ENCODE peak calls at places on chromosomes 2 and 18, in six cellular contexts. One of them, this sample, is unnamed. For H3K9me3, the result is how much of the 10 kb centered on the place peaks cover.

GRCh38 chr2:9179572-9180201 is 26.9 kb upstream of the ASAP2 start:
- DNase-seq in H1: no peak
- DNase-seq in PC-9: peak
- DNase-seq in endodermal cell: no peak
- DNase-seq in CD4-positive, alpha-beta T cell: no peak
- DNase-seq in stomach: peak
- DNase-seq in this sample: no peak

GRCh38 chr2:52995439-52995838 is 772.2 kb upstream of the CHAC2 start:
- DNase-seq in H1: no peak
- DNase-seq in PC-9: no peak
- DNase-seq in endodermal cell: no peak
- DNase-seq in CD4-positive, alpha-beta T cell: no peak
- DNase-seq in stomach: no peak
- DNase-seq in this sample: no peak

GRCh38 chr18:69216390-69216789 is 184.3 kb upstream of the DOK6 start:
- DNase-seq in H1: no peak
- DNase-seq in PC-9: no peak
- DNase-seq in endodermal cell: no peak
- DNase-seq in CD4-positive, alpha-beta T cell: no peak
- DNase-seq in stomach: no peak
- DNase-seq in this sample: no peak

GRCh38 chr2:147711031-147711430 is 133.8 kb upstream of the ACVR2A start:
- DNase-seq in H1: no peak
- DNase-seq in PC-9: no peak
- DNase-seq in endodermal cell: no peak
- DNase-seq in CD4-positive, alpha-beta T cell: no peak
- DNase-seq in stomach: no peak
- DNase-seq in this sample: no peak

GRCh38 chr2:60794271-60794863 is 38.3 kb downstream of the PAPOLG start:
- DNase-seq in H1: no peak
- DNase-seq in PC-9: no peak
- DNase-seq in endodermal cell: no peak
- DNase-seq in CD4-positive, alpha-beta T cell: no peak
- DNase-seq in stomach: no peak
- DNase-seq in this sample: no peak

GRCh38 chr2:1052671-1053270 is 102.1 kb downstream of the SNTG2 start:
- DNase-seq in H1: no peak
- DNase-seq in PC-9: no peak
- DNase-seq in endodermal cell: no peak
- DNase-seq in CD4-positive, alpha-beta T cell: no peak
- DNase-seq in stomach: no peak
- DNase-seq in this sample: no peak

GRCh38 chr2:226399006-226399405 is 400.6 kb downstream of the IRS1 start:
- DNase-seq in H1: no peak
- DNase-seq in PC-9: no peak
- DNase-seq in endodermal cell: no peak
- DNase-seq in CD4-positive, alpha-beta T cell: no peak
- DNase-seq in stomach: no peak
- DNase-seq in this sample: no peak

GRCh38 chr2:149787206-149787605 is 199.6 kb upstream of the MMADHC start:
- DNase-seq in H1: no peak
- DNase-seq in PC-9: no peak
- DNase-seq in endodermal cell: no peak
- DNase-seq in CD4-positive, alpha-beta T cell: no peak
- DNase-seq in stomach: no peak
- DNase-seq in this sample: no peak

GRCh38 chr2:9844581-9844980 is 1.3 kb downstream of the TAF1B start:
- DNase-seq in H1: no peak
- DNase-seq in PC-9: peak
- DNase-seq in endodermal cell: no peak
- DNase-seq in CD4-positive, alpha-beta T cell: no peak
- DNase-seq in stomach: no peak
- DNase-seq in this sample: no peak

GRCh38 chr2:241218131-241219029 is 29.9 kb downstream of the ANO7 start:
- DNase-seq in H1: no peak
- DNase-seq in PC-9: peak
- DNase-seq in endodermal cell: peak
- DNase-seq in CD4-positive, alpha-beta T cell: no peak
- DNase-seq in stomach: peak
- DNase-seq in this sample: no peak

DNA sequence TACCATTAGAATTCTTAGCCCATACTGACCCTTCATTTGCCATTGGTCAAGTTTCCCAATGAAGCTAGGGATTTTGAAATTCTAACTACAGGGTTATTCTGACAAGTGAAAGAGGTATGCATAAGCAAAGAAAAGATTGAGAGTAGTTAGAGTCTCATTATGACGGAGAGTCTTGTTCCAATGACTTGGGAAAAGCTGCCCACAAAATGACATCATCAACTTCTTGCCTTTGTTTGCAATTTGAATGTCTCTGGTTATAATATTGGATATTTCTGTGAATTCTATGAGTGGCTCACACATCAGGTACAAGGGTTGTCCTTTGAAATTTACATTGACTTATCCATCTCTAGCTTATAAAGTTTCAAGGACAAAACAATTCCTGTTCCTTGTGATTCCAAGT is 772.2 kb downstream of the TRIB2 start:
- DNase-seq in H1: no peak
- DNase-seq in PC-9: no peak
- DNase-seq in endodermal cell: no peak
- DNase-seq in CD4-positive, alpha-beta T cell: no peak
- DNase-seq in stomach: no peak
- DNase-seq in this sample: no peak
- TF ChIP-seq CTCF in H1: no peak
- TF ChIP-seq CTCF in PC-9: no peak
- TF ChIP-seq CTCF in endodermal cell: no peak
- TF ChIP-seq CTCF in CD4-positive, alpha-beta T cell: no peak
- TF ChIP-seq CTCF in stomach: no peak
- TF ChIP-seq CTCF in this sample: no peak

GRCh38 chr2:174632847-174633620 is 35.4 kb upstream of the WIPF1 start:
- DNase-seq in H1: no peak
- DNase-seq in PC-9: no peak
- DNase-seq in endodermal cell: no peak
- DNase-seq in CD4-positive, alpha-beta T cell: no peak
- DNase-seq in stomach: no peak
- DNase-seq in this sample: no peak

GRCh38 chr2:174629514-174629913 is 31.9 kb upstream of the WIPF1 start:
- DNase-seq in H1: no peak
- DNase-seq in PC-9: no peak
- DNase-seq in endodermal cell: no peak
- DNase-seq in CD4-positive, alpha-beta T cell: no peak
- DNase-seq in stomach: no peak
- DNase-seq in this sample: no peak

GRCh38 chr2:174631009-174631981 is 33.7 kb upstream of the WIPF1 start:
- DNase-seq in H1: no peak
- DNase-seq in PC-9: no peak
- DNase-seq in endodermal cell: no peak
- DNase-seq in CD4-positive, alpha-beta T cell: no peak
- DNase-seq in stomach: no peak
- DNase-seq in this sample: no peak

GRCh38 chr2:174627216-174627615 is 29.6 kb upstream of the WIPF1 start:
- DNase-seq in H1: no peak
- DNase-seq in PC-9: no peak
- DNase-seq in endodermal cell: no peak
- DNase-seq in CD4-positive, alpha-beta T cell: no peak
- DNase-seq in stomach: no peak
- DNase-seq in this sample: no peak

GRCh38 chr2:174630097-174630496 is 32.5 kb upstream of the WIPF1 start:
- DNase-seq in H1: no peak
- DNase-seq in PC-9: no peak
- DNase-seq in endodermal cell: no peak
- DNase-seq in CD4-positive, alpha-beta T cell: no peak
- DNase-seq in stomach: no peak
- DNase-seq in this sample: no peak
- H3K27ac ChIP-seq in H1: no peak
- H3K27ac ChIP-seq in PC-9: no peak
- H3K27ac ChIP-seq in endodermal cell: no peak
- H3K27ac ChIP-seq in CD4-positive, alpha-beta T cell: no peak
- H3K27ac ChIP-seq in stomach: peak
- H3K27ac ChIP-seq in this sample: no peak

GRCh38 chr18:38944446-38945024 is 1378.9 kb upstream of the CELF4 start:
- DNase-seq in H1: no peak
- DNase-seq in PC-9: no peak
- DNase-seq in endodermal cell: peak
- DNase-seq in CD4-positive, alpha-beta T cell: no peak
- DNase-seq in stomach: no peak
- DNase-seq in this sample: no peak
- H3K9me3 ChIP-seq in H1: under half
- H3K9me3 ChIP-seq in PC-9: under half
- H3K9me3 ChIP-seq in endodermal cell: under half
- H3K9me3 ChIP-seq in CD4-positive, alpha-beta T cell: under half
- H3K9me3 ChIP-seq in stomach: under half
- H3K9me3 ChIP-seq in this sample: under half

GRCh38 chr2:222451270-222451674 is 26.9 kb downstream of the SGPP2 start:
- DNase-seq in H1: no peak
- DNase-seq in PC-9: no peak
- DNase-seq in endodermal cell: no peak
- DNase-seq in CD4-positive, alpha-beta T cell: no peak
- DNase-seq in stomach: no peak
- DNase-seq in this sample: no peak
- TF ChIP-seq CTCF in H1: no peak
- TF ChIP-seq CTCF in PC-9: no peak
- TF ChIP-seq CTCF in endodermal cell: no peak
- TF ChIP-seq CTCF in CD4-positive, alpha-beta T cell: no peak
- TF ChIP-seq CTCF in stomach: no peak
- TF ChIP-seq CTCF in this sample: no peak

DNA sequence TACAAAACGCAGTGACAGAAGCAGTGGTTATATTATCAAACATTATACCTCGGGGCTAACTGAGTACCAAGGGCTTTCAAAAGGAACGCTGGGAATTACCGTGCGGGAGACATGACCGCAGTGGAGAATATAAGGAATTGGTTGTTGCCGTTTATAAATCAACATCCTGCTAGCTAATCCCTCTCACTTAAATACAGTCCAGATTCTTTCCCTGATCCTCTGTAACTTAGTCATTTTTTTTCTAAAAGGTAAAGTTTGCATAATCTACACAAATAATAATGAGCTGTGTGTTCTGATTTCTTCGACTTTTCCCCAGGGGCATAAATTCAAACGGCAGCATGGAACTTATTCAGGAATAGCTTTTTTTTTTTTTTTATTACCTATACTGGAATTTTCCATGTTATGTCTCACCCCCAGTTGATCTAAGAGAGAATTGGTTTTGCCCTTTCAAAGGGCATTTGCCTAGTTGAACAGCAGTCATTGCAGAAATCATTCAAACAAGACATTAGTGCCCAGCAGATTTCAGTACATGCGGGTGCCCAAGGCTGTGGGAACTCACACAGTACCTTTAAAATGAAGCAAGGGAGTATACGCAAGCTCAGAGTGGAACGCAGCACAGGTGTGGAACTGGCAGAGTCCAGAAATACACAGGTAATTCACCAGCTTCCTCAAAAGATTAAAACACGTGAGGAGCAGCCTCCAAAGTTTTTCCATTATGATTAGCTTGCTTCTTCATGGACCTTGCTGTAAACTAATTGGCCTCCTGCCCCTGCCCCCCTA is 63.9 kb downstream of the SMIM21 start:
- DNase-seq in H1: no peak
- DNase-seq in PC-9: no peak
- DNase-seq in endodermal cell: no peak
- DNase-seq in CD4-positive, alpha-beta T cell: no peak
- DNase-seq in stomach: no peak
- DNase-seq in this sample: no peak
- H3K27ac ChIP-seq in H1: no peak
- H3K27ac ChIP-seq in PC-9: no peak
- H3K27ac ChIP-seq in endodermal cell: no peak
- H3K27ac ChIP-seq in CD4-positive, alpha-beta T cell: no peak
- H3K27ac ChIP-seq in stomach: no peak
- H3K27ac ChIP-seq in this sample: no peak

GRCh38 chr2:19124135-19124534 is 234.3 kb downstream of the OSR1 start:
- DNase-seq in H1: no peak
- DNase-seq in PC-9: peak
- DNase-seq in endodermal cell: no peak
- DNase-seq in CD4-positive, alpha-beta T cell: no peak
- DNase-seq in stomach: no peak
- DNase-seq in this sample: no peak
- H3K9me3 ChIP-seq in H1: under half
- H3K9me3 ChIP-seq in PC-9: under half
- H3K9me3 ChIP-seq in endodermal cell: under half
- H3K9me3 ChIP-seq in CD4-positive, alpha-beta T cell: under half
- H3K9me3 ChIP-seq in stomach: under half
- H3K9me3 ChIP-seq in this sample: under half

GRCh38 chr2:217930783-217931563 is 71.8 kb downstream of the TNS1 start:
- DNase-seq in H1: no peak
- DNase-seq in PC-9: no peak
- DNase-seq in endodermal cell: no peak
- DNase-seq in CD4-positive, alpha-beta T cell: no peak
- DNase-seq in stomach: no peak
- DNase-seq in this sample: no peak

GRCh38 chr2:217931846-217932560 is 70.8 kb downstream of the TNS1 start:
- DNase-seq in H1: no peak
- DNase-seq in PC-9: no peak
- DNase-seq in endodermal cell: no peak
- DNase-seq in CD4-positive, alpha-beta T cell: no peak
- DNase-seq in stomach: no peak
- DNase-seq in this sample: no peak

GRCh38 chr2:217933326-217933993 is 69.3 kb downstream of the TNS1 start:
- DNase-seq in H1: no peak
- DNase-seq in PC-9: no peak
- DNase-seq in endodermal cell: no peak
- DNase-seq in CD4-positive, alpha-beta T cell: no peak
- DNase-seq in stomach: no peak
- DNase-seq in this sample: no peak

GRCh38 chr2:217934321-217935131 is 68.3 kb downstream of the TNS1 start:
- DNase-seq in H1: no peak
- DNase-seq in PC-9: no peak
- DNase-seq in endodermal cell: no peak
- DNase-seq in CD4-positive, alpha-beta T cell: no peak
- DNase-seq in stomach: no peak
- DNase-seq in this sample: no peak

DNA sequence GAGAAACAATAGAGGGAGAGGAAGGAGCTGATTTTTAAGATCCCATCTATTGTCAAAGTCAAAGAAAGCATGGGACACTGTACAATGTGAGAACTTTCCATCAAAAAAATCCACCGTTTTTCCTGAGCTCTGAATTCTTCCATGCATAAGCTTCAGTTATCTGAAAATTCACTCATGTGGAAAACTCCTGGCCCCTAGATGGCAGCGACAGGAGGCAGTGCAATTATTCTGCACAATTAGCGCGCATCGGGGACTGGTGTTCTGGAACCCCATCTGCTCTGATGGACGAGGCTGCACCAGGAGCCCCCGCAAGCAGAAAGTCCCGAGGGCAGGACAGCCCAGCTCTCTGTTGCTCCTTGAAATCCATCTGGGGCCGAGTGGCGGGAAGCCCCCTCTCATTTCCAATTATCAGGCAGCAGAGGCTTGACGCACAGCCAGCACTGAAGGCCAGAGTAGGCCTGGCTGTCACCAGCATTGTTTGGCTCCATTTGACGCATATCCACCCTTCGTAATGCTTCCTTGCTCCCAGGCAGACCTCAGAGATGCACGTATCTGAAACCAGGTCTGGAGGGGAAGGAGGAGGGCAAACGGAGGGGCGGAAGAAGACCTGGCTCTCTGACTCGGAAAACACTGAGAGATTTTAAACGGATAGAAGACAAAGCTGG is 70.0 kb downstream of the TNS1 start:
- DNase-seq in H1: no peak
- DNase-seq in PC-9: no peak
- DNase-seq in endodermal cell: no peak
- DNase-seq in CD4-positive, alpha-beta T cell: no peak
- DNase-seq in stomach: no peak
- DNase-seq in this sample: no peak
- TF ChIP-seq CTCF in H1: peak
- TF ChIP-seq CTCF in PC-9: no peak
- TF ChIP-seq CTCF in endodermal cell: peak
- TF ChIP-seq CTCF in CD4-positive, alpha-beta T cell: no peak
- TF ChIP-seq CTCF in stomach: no peak
- TF ChIP-seq CTCF in this sample: no peak